ENCODE peak calls at places on chromosomes 7 and 10, in ten cellular contexts. One of them, this sample, is unnamed.

GRCh38 chr7:32670105-32670504 is 174.8 kb downstream of the AVL9 start:
- DNase-seq in ecto neural progenitor cell: no peak
- DNase-seq in naive thymus-derived CD8-positive, alpha-beta T cell: no peak
- DNase-seq in activated CD4-positive, alpha-beta T cell treated with anti-CD3 and anti-CD28 coated beads, Interleukin-2, amount 10 ng/mL, durations not matched to agents 7 days and 5 days: no peak
- DNase-seq in epithelial cell of proximal tubule: peak; percentile 82
- DNase-seq in AG04449: no peak
- DNase-seq in hypothalamus: no peak
- DNase-seq in upper lobe of right lung: no peak
- DNase-seq in heart left ventricle: no peak
- DNase-seq in ACHN: peak; percentile 97
- DNase-seq in this sample: no peak

GRCh38 chr7:85659364-85659763 is 472.5 kb upstream of the SEMA3D start:
- DNase-seq in naive thymus-derived CD8-positive, alpha-beta T cell: no peak
- DNase-seq in AG04449: no peak
- DNase-seq in ecto neural progenitor cell: no peak
- DNase-seq in activated CD4-positive, alpha-beta T cell treated with anti-CD3 and anti-CD28 coated beads, Interleukin-2, amount 10 ng/mL, durations not matched to agents 7 days and 5 days: no peak
- DNase-seq in epithelial cell of proximal tubule: no peak
- DNase-seq in upper lobe of right lung: no peak
- DNase-seq in hypothalamus: no peak
- DNase-seq in heart left ventricle: no peak
- DNase-seq in ACHN: no peak
- DNase-seq in this sample: no peak

GRCh38 chr10:130423455-130424305 is 287.5 kb downstream of the GLRX3 start:
- DNase-seq in ACHN: no peak
- DNase-seq in heart left ventricle: no peak
- DNase-seq in naive thymus-derived CD8-positive, alpha-beta T cell: no peak
- DNase-seq in epithelial cell of proximal tubule: no peak
- DNase-seq in activated CD4-positive, alpha-beta T cell treated with anti-CD3 and anti-CD28 coated beads, Interleukin-2, amount 10 ng/mL, durations not matched to agents 7 days and 5 days: no peak
- DNase-seq in AG04449: no peak
- DNase-seq in upper lobe of right lung: no peak
- DNase-seq in ecto neural progenitor cell: no peak
- DNase-seq in hypothalamus: no peak
- DNase-seq in this sample: no peak

GRCh38 chr7:28145090-28145626 is 35.4 kb downstream of the JAZF1 start:
- DNase-seq in ACHN: no peak
- DNase-seq in ecto neural progenitor cell: no peak
- DNase-seq in AG04449: no peak
- DNase-seq in naive thymus-derived CD8-positive, alpha-beta T cell: no peak
- DNase-seq in upper lobe of right lung: no peak
- DNase-seq in heart left ventricle: no peak
- DNase-seq in activated CD4-positive, alpha-beta T cell treated with anti-CD3 and anti-CD28 coated beads, Interleukin-2, amount 10 ng/mL, durations not matched to agents 7 days and 5 days: no peak
- DNase-seq in epithelial cell of proximal tubule: no peak
- DNase-seq in hypothalamus: no peak
- DNase-seq in this sample: no peak

GRCh38 chr7:38217672-38218071 is 39.6 kb downstream of the STARD3NL start:
- DNase-seq in activated CD4-positive, alpha-beta T cell treated with anti-CD3 and anti-CD28 coated beads, Interleukin-2, amount 10 ng/mL, durations not matched to agents 7 days and 5 days: no peak
- DNase-seq in heart left ventricle: no peak
- DNase-seq in ecto neural progenitor cell: no peak
- DNase-seq in hypothalamus: no peak
- DNase-seq in naive thymus-derived CD8-positive, alpha-beta T cell: no peak
- DNase-seq in epithelial cell of proximal tubule: no peak
- DNase-seq in AG04449: no peak
- DNase-seq in ACHN: no peak
- DNase-seq in upper lobe of right lung: no peak
- DNase-seq in this sample: no peak

GRCh38 chr10:74586088-74586585 is 240.3 kb upstream of the KAT6B start:
- DNase-seq in naive thymus-derived CD8-positive, alpha-beta T cell: peak; percentile 60
- DNase-seq in heart left ventricle: no peak
- DNase-seq in hypothalamus: no peak
- DNase-seq in ACHN: peak; percentile 5
- DNase-seq in upper lobe of right lung: no peak
- DNase-seq in epithelial cell of proximal tubule: no peak
- DNase-seq in ecto neural progenitor cell: no peak
- DNase-seq in activated CD4-positive, alpha-beta T cell treated with anti-CD3 and anti-CD28 coated beads, Interleukin-2, amount 10 ng/mL, durations not matched to agents 7 days and 5 days: peak; percentile 69
- DNase-seq in AG04449: no peak
- DNase-seq in this sample: peak; percentile 44

GRCh38 chr7:15685358-15686181 is 913 bp downstream of the MEOX2 start:
- DNase-seq in naive thymus-derived CD8-positive, alpha-beta T cell: no peak
- DNase-seq in hypothalamus: peak; percentile 8
- DNase-seq in upper lobe of right lung: no peak
- DNase-seq in epithelial cell of proximal tubule: peak; percentile 23
- DNase-seq in activated CD4-positive, alpha-beta T cell treated with anti-CD3 and anti-CD28 coated beads, Interleukin-2, amount 10 ng/mL, durations not matched to agents 7 days and 5 days: no peak
- DNase-seq in AG04449: peak; percentile 21
- DNase-seq in ACHN: no peak
- DNase-seq in heart left ventricle: peak; percentile 79
- DNase-seq in ecto neural progenitor cell: peak; percentile 81
- DNase-seq in this sample: no peak

GRCh38 chr10:98675902-98676301 is 229.2 kb upstream of the HPS1 start:
- DNase-seq in activated CD4-positive, alpha-beta T cell treated with anti-CD3 and anti-CD28 coated beads, Interleukin-2, amount 10 ng/mL, durations not matched to agents 7 days and 5 days: no peak
- DNase-seq in epithelial cell of proximal tubule: no peak
- DNase-seq in AG04449: no peak
- DNase-seq in heart left ventricle: no peak
- DNase-seq in hypothalamus: no peak
- DNase-seq in naive thymus-derived CD8-positive, alpha-beta T cell: no peak
- DNase-seq in upper lobe of right lung: no peak
- DNase-seq in ACHN: no peak
- DNase-seq in ecto neural progenitor cell: no peak
- DNase-seq in this sample: no peak

GRCh38 chr7:87935373-87935706 is 1.3 kb downstream of the ADAM22 start:
- DNase-seq in epithelial cell of proximal tubule: no peak
- DNase-seq in naive thymus-derived CD8-positive, alpha-beta T cell: no peak
- DNase-seq in heart left ventricle: no peak
- DNase-seq in ecto neural progenitor cell: no peak
- DNase-seq in activated CD4-positive, alpha-beta T cell treated with anti-CD3 and anti-CD28 coated beads, Interleukin-2, amount 10 ng/mL, durations not matched to agents 7 days and 5 days: no peak
- DNase-seq in upper lobe of right lung: no peak
- DNase-seq in ACHN: no peak
- DNase-seq in AG04449: no peak
- DNase-seq in hypothalamus: no peak
- DNase-seq in this sample: no peak

GRCh38 chr7:47435889-47436312 is 146.0 kb downstream of the TNS3 start:
- DNase-seq in activated CD4-positive, alpha-beta T cell treated with anti-CD3 and anti-CD28 coated beads, Interleukin-2, amount 10 ng/mL, durations not matched to agents 7 days and 5 days: no peak
- DNase-seq in epithelial cell of proximal tubule: no peak
- DNase-seq in ACHN: peak; percentile 84
- DNase-seq in heart left ventricle: peak; percentile 83
- DNase-seq in hypothalamus: no peak
- DNase-seq in naive thymus-derived CD8-positive, alpha-beta T cell: no peak
- DNase-seq in upper lobe of right lung: no peak
- DNase-seq in ecto neural progenitor cell: no peak
- DNase-seq in AG04449: peak; percentile 59
- DNase-seq in this sample: no peak

GRCh38 chr7:25752169-25752568 is 399.8 kb upstream of the NFE2L3 start:
- DNase-seq in activated CD4-positive, alpha-beta T cell treated with anti-CD3 and anti-CD28 coated beads, Interleukin-2, amount 10 ng/mL, durations not matched to agents 7 days and 5 days: no peak
- DNase-seq in hypothalamus: no peak
- DNase-seq in naive thymus-derived CD8-positive, alpha-beta T cell: no peak
- DNase-seq in upper lobe of right lung: no peak
- DNase-seq in ecto neural progenitor cell: no peak
- DNase-seq in heart left ventricle: no peak
- DNase-seq in ACHN: no peak
- DNase-seq in epithelial cell of proximal tubule: no peak
- DNase-seq in AG04449: no peak
- DNase-seq in this sample: no peak

GRCh38 chr10:43943825-43944360 is 295.2 kb upstream of the ZNF32 start:
- DNase-seq in naive thymus-derived CD8-positive, alpha-beta T cell: no peak
- DNase-seq in heart left ventricle: no peak
- DNase-seq in ACHN: no peak
- DNase-seq in upper lobe of right lung: peak; percentile 38
- DNase-seq in epithelial cell of proximal tubule: no peak
- DNase-seq in hypothalamus: no peak
- DNase-seq in AG04449: no peak
- DNase-seq in ecto neural progenitor cell: peak; percentile 35
- DNase-seq in activated CD4-positive, alpha-beta T cell treated with anti-CD3 and anti-CD28 coated beads, Interleukin-2, amount 10 ng/mL, durations not matched to agents 7 days and 5 days: no peak
- DNase-seq in this sample: no peak

GRCh38 chr10:18340496-18341051 is 200.3 kb downstream of the CACNB2 start:
- DNase-seq in naive thymus-derived CD8-positive, alpha-beta T cell: no peak
- DNase-seq in upper lobe of right lung: no peak
- DNase-seq in epithelial cell of proximal tubule: no peak
- DNase-seq in activated CD4-positive, alpha-beta T cell treated with anti-CD3 and anti-CD28 coated beads, Interleukin-2, amount 10 ng/mL, durations not matched to agents 7 days and 5 days: no peak
- DNase-seq in ecto neural progenitor cell: no peak
- DNase-seq in hypothalamus: peak; percentile 6
- DNase-seq in AG04449: no peak
- DNase-seq in ACHN: peak; percentile 3
- DNase-seq in heart left ventricle: peak; percentile 50
- DNase-seq in this sample: no peak

GRCh38 chr7:131330299-131330698 is 2.6 kb downstream of the MKLN1 start:
- DNase-seq in hypothalamus: no peak
- DNase-seq in upper lobe of right lung: no peak
- DNase-seq in heart left ventricle: no peak
- DNase-seq in activated CD4-positive, alpha-beta T cell treated with anti-CD3 and anti-CD28 coated beads, Interleukin-2, amount 10 ng/mL, durations not matched to agents 7 days and 5 days: no peak
- DNase-seq in epithelial cell of proximal tubule: no peak
- DNase-seq in ecto neural progenitor cell: no peak
- DNase-seq in ACHN: no peak
- DNase-seq in AG04449: no peak
- DNase-seq in naive thymus-derived CD8-positive, alpha-beta T cell: no peak
- DNase-seq in this sample: no peak

GRCh38 chr7:66429498-66430163 is 199.1 kb upstream of the KCTD7 start:
- DNase-seq in hypothalamus: no peak
- DNase-seq in naive thymus-derived CD8-positive, alpha-beta T cell: no peak
- DNase-seq in heart left ventricle: no peak
- DNase-seq in AG04449: no peak
- DNase-seq in epithelial cell of proximal tubule: no peak
- DNase-seq in ecto neural progenitor cell: no peak
- DNase-seq in activated CD4-positive, alpha-beta T cell treated with anti-CD3 and anti-CD28 coated beads, Interleukin-2, amount 10 ng/mL, durations not matched to agents 7 days and 5 days: no peak
- DNase-seq in ACHN: no peak
- DNase-seq in upper lobe of right lung: no peak
- DNase-seq in this sample: no peak

This sample was measured in effector CD4-positive, alpha-beta T cell.